ENCODE peak calls at places on chromosomes 1 and 21, in four cellular contexts. L is neural progenitor cell; T is naive thymus-derived CD4-positive, alpha-beta T cell; V is breast epithelium. H is an unnamed sample. For H3K27me3, the result is how much of the 10 kb centered on the place peaks cover.

GRCh38 chr1:8070381-8070811 is 44.3 kb upstream of the ERRFI1 start:
- DNase-seq in L (no peak), T (no peak), V (peak), H (no peak)

GRCh38 chr1:215114154-215114933 is 31.8 kb downstream of the KCNK2 start:
- DNase-seq in L (no peak), T (no peak), V (peak), H (no peak)

GRCh38 chr1:161119017-161119378 is 1.1 kb downstream of the NIT1 start:
- DNase-seq in L (peak), T (no peak), V (no peak), H (no peak)

GRCh38 chr21:45388011-45388521 is 16.9 kb upstream of the COL18A1 start:
- DNase-seq in L (peak), T (no peak), V (no peak), H (no peak)

GRCh38 chr1:28091043-28091781 is 2.8 kb upstream of the EYA3 start:
- DNase-seq in L (peak), T (peak), V (peak), H (peak)

GRCh38 chr1:192123212-192123611 is 35.0 kb upstream of the RGS18 start:
- DNase-seq in L (no peak), T (no peak), V (no peak), H (no peak)

GRCh38 chr1:40627987-40628902 is 37.2 kb downstream of the RIMS3 start:
- DNase-seq in L (no peak), T (no peak), V (no peak), H (no peak)

GRCh38 chr1:2501041-2501819 is 25.1 kb downstream of the PLCH2 start:
- DNase-seq in L (no peak), T (no peak), V (no peak), H (no peak)

GRCh38 chr1:207495816-207496792 is at the start of gene CR1:
- DNase-seq in L (peak), T (peak), V (no peak), H (no peak)

GRCh38 chr1:207088731-207089626 is at the start of gene C4BPB:
- DNase-seq in L (peak), T (peak), V (peak), H (no peak)

GRCh38 chr1:40786995-40787705 is 3.6 kb downstream of the KCNQ4 start:
- DNase-seq in L (no peak), T (no peak), V (no peak), H (no peak)

GRCh38 chr1:6582370-6582769 is 2.6 kb downstream of the ZBTB48 start:
- DNase-seq in L (no peak), T (no peak), V (no peak), H (no peak)

GRCh38 chr1:245213066-245213465 is 58.3 kb downstream of the KIF26B start:
- DNase-seq in L (no peak), T (no peak), V (no peak), H (no peak)

GRCh38 chr21:33314096-33314495 is 10.7 kb upstream of the IFNAR1 start:
- DNase-seq in L (no peak), T (no peak), V (no peak), H (no peak)

GRCh38 chr1:92709738-92710137 is 75.2 kb downstream of the EVI5 start:
- DNase-seq in L (no peak), T (no peak), V (no peak), H (no peak)

GRCh38 chr1:7420098-7420445 is 351.0 kb upstream of the VAMP3 start:
- DNase-seq in L (no peak), T (no peak), V (no peak), H (no peak)

GRCh38 chr1:115255154-115255553 is 82.9 kb downstream of the NGF start:
- DNase-seq in L (no peak), T (no peak), V (no peak), H (no peak)

GRCh38 chr21:38958940-38959685 is 153.4 kb downstream of the ETS2 start:
- DNase-seq in L (no peak), T (no peak), V (no peak), H (no peak)

GRCh38 chr1:115922806-115923205 is 53.5 kb upstream of the SLC22A15 start:
- DNase-seq in L (peak), T (no peak), V (no peak), H (no peak)

GRCh38 chr21:16794944-16795343 is 717.9 kb upstream of the CXADR start:
- DNase-seq in L (no peak), T (no peak), V (no peak), H (no peak)

GRCh38 chr1:240804475-240804874 is 192.5 kb upstream of the GREM2 start:
- DNase-seq in L (no peak), T (no peak), V (no peak), H (no peak)

GRCh38 chr1:24018611-24019580 is 38.8 kb upstream of the SRSF10 start:
- DNase-seq in L (peak), T (no peak), V (peak), H (no peak)

GRCh38 chr21:35075546-35075945 is 26.4 kb upstream of the RUNX1 start:
- DNase-seq in L (no peak), T (no peak), V (no peak), H (no peak)

GRCh38 chr1:184112176-184112948 is 60.8 kb downstream of the TSEN15 start:
- DNase-seq in L (no peak), T (no peak), V (no peak), H (no peak)

GRCh38 chr1:117654485-117655219 is 48.8 kb downstream of the TENT5C start:
- DNase-seq in L (no peak), T (peak), V (no peak), H (no peak)

GRCh38 chr1:227732586-227733308 is 2.4 kb downstream of the JMJD4 start:
- DNase-seq in L (no peak), T (no peak), V (no peak), H (no peak)

GRCh38 chr1:150479370-150479769 is 7.8 kb upstream of the TARS2 start:
- DNase-seq in L (no peak), T (no peak), V (no peak), H (no peak)

GRCh38 chr1:66262233-66262632 is 271.7 kb upstream of the SGIP1 start:
- DNase-seq in L (no peak), T (no peak), V (peak), H (no peak)

GRCh38 chr1:247433922-247434476 is 18.0 kb downstream of the NLRP3 start:
- DNase-seq in L (no peak), T (no peak), V (no peak), H (no peak)

GRCh38 chr1:67713071-67713806 is 28.2 kb downstream of the GADD45A start:
- DNase-seq in L (no peak), T (no peak), V (no peak), H (no peak)

GRCh38 chr1:2988256-2988655 is 33.0 kb upstream of the ACTRT2 start:
- DNase-seq in L (no peak), T (no peak), V (no peak), H (no peak)

GRCh38 chr1:44714944-44715571 is 15.9 kb downstream of the RNU5D-1 start:
- DNase-seq in L (peak), T (peak), V (no peak), H (peak)

GRCh38 chr1:225767591-225768540 is 9.8 kb upstream of the SRP9 start:
- DNase-seq in L (no peak), T (no peak), V (peak), H (no peak)

GRCh38 chr1:231201375-231202124 is 39.5 kb upstream of the GNPAT start:
- DNase-seq in L (no peak), T (no peak), V (no peak), H (no peak)

GRCh38 chr1:230822092-230822581 is 46.2 kb downstream of the C1orf198 start:
- DNase-seq in L (no peak), T (no peak), V (no peak), H (no peak)

GRCh38 chr1:151130837-151131586 is 15.4 kb downstream of the SEMA6C start:
- DNase-seq in L (peak), T (peak), V (peak), H (peak)

GRCh38 chr1:14366361-14367018 is 232.0 kb upstream of the KAZN start:
- DNase-seq in L (peak), T (no peak), V (no peak), H (no peak)

DNA sequence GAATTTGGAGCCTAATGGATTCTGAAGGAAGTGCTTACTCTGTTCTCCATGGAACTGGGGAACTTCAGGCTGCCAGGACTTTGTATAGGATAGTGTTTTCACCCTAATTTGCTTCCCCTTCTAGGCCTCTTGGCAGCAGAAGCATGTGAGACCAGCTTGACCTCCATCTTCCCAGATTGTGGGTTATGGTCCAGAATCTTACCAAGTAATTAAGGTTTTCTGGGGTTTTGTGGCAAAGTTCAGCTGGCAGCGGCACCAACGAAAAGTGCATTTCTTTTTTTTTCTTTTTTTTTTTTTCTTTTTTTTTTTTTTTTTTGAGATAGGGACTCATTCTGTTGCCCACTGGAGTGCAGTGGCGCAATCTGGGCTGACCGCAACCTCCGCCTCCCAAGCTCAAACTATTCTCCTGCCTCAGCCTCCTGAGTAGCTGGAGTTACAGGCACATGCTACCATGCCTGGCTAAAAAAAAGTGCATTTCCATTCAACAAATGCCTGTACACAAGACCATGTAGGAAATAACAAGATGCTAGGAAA is 3.4 kb upstream of the BMP8A start:
- DNase-seq in L (no peak), T (no peak), V (no peak), H (no peak)
- H3K27me3 ChIP-seq in L (under half), T (under half), V (under half), H (under half)

DNA sequence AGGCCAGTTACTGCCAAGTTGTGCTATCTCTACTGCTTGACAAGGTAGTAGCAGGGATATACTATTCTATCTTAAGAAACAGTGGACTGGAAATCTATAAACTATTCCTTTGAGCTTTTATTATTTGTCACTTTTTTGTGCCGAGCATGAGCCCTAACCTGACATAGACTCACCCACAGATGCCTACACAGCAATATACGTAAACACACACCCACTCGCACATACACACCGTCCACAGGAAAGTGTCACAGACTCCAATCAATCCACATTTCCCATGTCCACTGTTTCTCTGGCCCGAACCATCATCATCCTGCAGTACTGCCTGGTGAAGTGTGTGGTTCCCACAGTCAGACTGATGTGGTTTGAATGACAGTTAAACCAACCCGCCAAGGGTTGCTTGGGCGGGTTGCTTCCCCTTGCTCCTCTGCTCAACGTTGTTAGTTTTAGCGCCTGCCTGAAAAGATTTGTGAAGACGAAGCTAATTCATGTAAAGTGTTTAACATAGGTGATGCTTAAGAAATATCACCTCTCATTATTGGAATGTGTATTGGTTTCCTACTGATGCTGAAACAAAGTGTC is 47.2 kb downstream of the ADAMTS1 start:
- DNase-seq in L (no peak), T (no peak), V (no peak), H (no peak)
- H3K27ac ChIP-seq in L (no peak), T (no peak), V (no peak), H (no peak)

DNA sequence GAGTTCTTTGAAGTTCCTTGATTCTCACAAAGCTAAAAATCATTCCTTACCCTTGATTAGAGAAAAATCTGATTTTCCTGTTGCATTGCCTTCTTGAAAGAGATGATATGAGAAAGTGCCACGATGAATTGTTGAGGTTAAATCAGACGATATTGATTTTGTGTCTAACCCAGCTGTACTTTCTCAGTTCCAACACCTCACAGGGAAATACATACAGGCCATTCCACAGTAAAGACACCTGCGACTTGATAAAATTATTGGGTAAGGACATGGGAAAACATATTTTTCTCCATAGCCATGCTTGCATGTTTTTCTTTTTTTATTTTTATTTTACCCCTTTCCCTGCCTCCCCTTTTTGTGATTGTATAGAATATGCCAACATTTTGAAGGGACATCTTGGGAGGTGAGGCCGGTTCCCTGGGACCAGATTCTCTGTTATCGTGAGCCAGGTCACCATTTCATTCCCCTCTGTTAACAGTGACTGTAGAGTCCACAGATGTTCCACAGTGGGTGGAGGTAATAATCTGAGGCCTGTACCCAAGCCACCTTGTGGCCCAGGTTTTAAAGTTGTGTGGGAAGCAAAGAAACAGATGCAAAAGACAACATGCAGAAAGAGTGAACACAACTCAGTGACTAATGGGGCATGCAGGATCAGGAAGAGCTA is 255.4 kb upstream of the ST6GALNAC5 start:
- DNase-seq in L (no peak), T (no peak), V (no peak), H (no peak)
- H3K27me3 ChIP-seq in L (under half), T (under half), V (under half), H (under half)

GRCh38 chr1:174969977-174970376 is 29.8 kb upstream of the CACYBP start:
- DNase-seq in L (no peak), T (no peak), V (no peak), H (no peak)

GRCh38 chr1:174971902-174972301 is 27.8 kb upstream of the CACYBP start:
- DNase-seq in L (no peak), T (no peak), V (no peak), H (no peak)

GRCh38 chr1:174974711-174975111 is 25.0 kb upstream of the CACYBP start:
- DNase-seq in L (no peak), T (no peak), V (no peak), H (no peak)

GRCh38 chr1:174968750-174969244 is 30.9 kb upstream of the CACYBP start:
- DNase-seq in L (no peak), T (peak), V (no peak), H (no peak)

GRCh38 chr1:174971466-174971865 is 28.3 kb upstream of the CACYBP start:
- DNase-seq in L (no peak), T (no peak), V (no peak), H (no peak)
- H3K27ac ChIP-seq in L (no peak), T (no peak), V (no peak), H (no peak)

DNA sequence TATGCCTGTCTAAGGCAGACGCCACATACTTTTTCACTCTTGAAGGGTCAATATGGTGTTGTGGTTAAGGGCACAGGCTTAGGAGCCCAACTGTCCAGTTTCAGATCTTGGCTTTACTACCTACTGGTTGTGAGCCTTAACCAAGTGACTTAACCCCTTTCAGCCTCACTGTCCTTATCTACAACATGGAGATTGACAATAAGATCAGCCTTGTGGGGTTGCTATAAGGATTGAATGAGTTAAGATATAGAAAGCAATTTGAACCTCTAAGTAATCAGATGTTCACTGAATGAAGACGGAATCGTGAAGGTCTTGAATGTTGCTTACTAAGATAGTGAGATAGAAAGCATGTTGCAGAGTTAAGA is 121.3 kb upstream of the JUN start:
- DNase-seq in L (no peak), T (no peak), V (no peak), H (no peak)
- H3K27me3 ChIP-seq in L (under half), T (under half), V (under half), H (under half)

DNA sequence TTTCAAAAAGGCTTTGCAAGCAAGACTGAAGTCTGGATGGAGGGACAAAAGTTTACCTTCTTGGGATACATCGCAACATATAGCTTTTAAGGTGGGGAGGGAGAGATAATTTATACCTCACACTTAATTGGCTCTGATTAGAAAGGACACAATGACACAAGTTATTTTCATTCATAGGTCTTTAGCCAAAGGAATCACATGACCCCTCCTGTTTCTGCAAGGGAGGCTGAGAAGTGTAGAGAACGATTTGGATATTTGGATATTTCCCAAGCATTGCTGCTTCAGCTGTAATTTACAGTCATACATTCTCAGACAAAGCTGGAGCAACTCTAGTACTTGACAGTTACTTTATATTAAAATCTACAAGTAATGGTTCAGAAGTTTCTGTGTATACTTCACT is 24.2 kb downstream of the DAP3 start:
- DNase-seq in L (no peak), T (no peak), V (no peak), H (no peak)
- H3K27ac ChIP-seq in L (no peak), T (no peak), V (no peak), H (no peak)

H was measured in effector memory CD4-positive, alpha-beta T cell.